ENCODE peak calls at places on chromosomes 4 and X, in nine cellular contexts. N is GM23248, I is HCT116, H is OCI-LY7, A is PC-3, T is neural progenitor cell, B is SK-N-SH, G is GM23338, V is hepatocyte. E is an unnamed sample.
A peak's percentile ranks its signal among the peaks of the same experiment; 100 is the strongest.

GRCh38 chr4:24975505-24975904 is 55.2 kb downstream of the LGI2 start:
- DNase-seq in B (no peak), I (no peak), A (no peak), T (no peak), G (no peak), H (no peak), N (no peak), V (no peak), E (no peak)

GRCh38 chr4:77358315-77358928 is 201.4 kb downstream of the CCNG2 start:
- DNase-seq in N (peak; percentile 71), A (peak; percentile 55), V (peak; percentile 71), G (peak; percentile 73), I (peak; percentile 16), H (peak; percentile 42), B (peak; percentile 42), T (peak; percentile 68), E (peak; percentile 43)

GRCh38 chr4:116866116-116866515 is 219.3 kb downstream of the TRAM1L1 start:
- DNase-seq in H (no peak), G (peak; percentile 33), I (no peak), N (no peak), T (no peak), B (no peak), A (no peak), V (no peak), E (no peak)

GRCh38 chr4:140666889-140667614 is 89.1 kb downstream of the TBC1D9 start:
- DNase-seq in H (no peak), N (no peak), A (no peak), I (no peak), V (no peak), B (no peak), T (no peak), G (no peak), E (peak; percentile 65)

GRCh38 chr4:67746797-67747495 is 7.2 kb downstream of the GNRHR start:
- DNase-seq in B (peak; percentile 17), A (peak; percentile 78), H (peak; percentile 67), T (peak; percentile 28), V (peak; percentile 52), I (peak; percentile 37), N (peak; percentile 67), G (peak; percentile 66), E (peak; percentile 48)

GRCh38 chrX:1535241-1536041 is 1.5 kb downstream of the P2RY8 start:
- DNase-seq in H (peak; percentile 80), V (no peak), A (no peak), I (no peak), B (no peak), G (no peak), N (no peak), T (no peak), E (peak; percentile 50)

GRCh38 chrX:68698955-68699354 is 51.5 kb downstream of the STARD8 start:
- DNase-seq in H (no peak), I (no peak), T (no peak), V (peak; percentile 41), N (no peak), A (no peak), B (no peak), G (no peak), E (no peak)

GRCh38 chrX:130083107-130083490 is 27.2 kb downstream of the ELF4 start:
- DNase-seq in G (peak; percentile 34), T (peak; percentile 14), A (no peak), H (no peak), I (no peak), V (no peak), B (no peak), N (no peak), E (no peak)

GRCh38 chr4:165359501-165359900 is 19.3 kb upstream of the CPE start:
- DNase-seq in A (no peak), I (no peak), V (no peak), G (no peak), B (no peak), N (peak; percentile 83), H (no peak), T (no peak), E (no peak)

GRCh38 chrX:55452825-55453124 is 848 bp downstream of the MAGEH1 start:
- DNase-seq in H (peak; percentile 3), I (no peak), N (no peak), V (no peak), B (peak; percentile 10), G (no peak), A (no peak), T (no peak), E (peak; percentile 20)

GRCh38 chrX:55451990-55452824 is at the start of gene MAGEH1:
- DNase-seq in V (peak; percentile 84), B (peak; percentile 74), I (no peak), N (peak; percentile 87), G (peak; percentile 69), A (peak; percentile 61), T (peak; percentile 73), H (peak; percentile 86), E (peak; percentile 86)

GRCh38 chrX:55451125-55451524 is 802 bp upstream of the MAGEH1 start:
- DNase-seq in A (no peak), T (no peak), B (no peak), H (no peak), N (peak; percentile 4), I (no peak), G (no peak), V (no peak), E (no peak)

GRCh38 chrX:55451626-55451989 is 319 bp upstream of the MAGEH1 start:
- DNase-seq in I (no peak), V (no peak), A (no peak), G (no peak), N (no peak), B (no peak), H (peak; percentile 1), T (no peak), E (no peak)

DNA sequence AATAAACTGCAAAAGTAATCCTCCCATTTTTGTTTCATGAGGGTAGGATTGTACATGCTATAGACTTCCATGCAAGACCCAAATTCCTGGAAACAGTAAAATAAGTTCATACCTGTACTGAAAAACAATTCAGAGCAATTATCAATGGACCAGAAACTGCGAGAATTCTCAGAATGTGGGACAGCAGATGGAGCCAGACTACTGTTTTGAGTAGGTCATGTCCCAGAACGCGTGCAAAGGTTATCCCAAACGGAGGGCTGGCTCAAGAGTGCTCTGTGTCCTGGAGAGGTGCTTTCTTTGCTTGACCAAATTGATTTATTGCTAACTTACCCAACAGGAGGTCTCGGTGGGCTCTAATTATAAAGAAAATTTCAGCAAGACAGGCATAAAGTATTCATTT is 1.7 kb upstream of the MAGEH1 start:
- DNase-seq in I (no peak), N (peak; percentile 35), B (no peak), G (peak; percentile 23), V (peak; percentile 16), A (peak; percentile 19), T (peak; percentile 33), H (no peak), E (peak; percentile 16)
- TF ChIP-seq EZH2phosphoT487 in I (no peak), N (no peak), B (no peak), G (no peak), V (no peak), A (no peak), T (no peak), H (no peak), E (no peak)

DNA sequence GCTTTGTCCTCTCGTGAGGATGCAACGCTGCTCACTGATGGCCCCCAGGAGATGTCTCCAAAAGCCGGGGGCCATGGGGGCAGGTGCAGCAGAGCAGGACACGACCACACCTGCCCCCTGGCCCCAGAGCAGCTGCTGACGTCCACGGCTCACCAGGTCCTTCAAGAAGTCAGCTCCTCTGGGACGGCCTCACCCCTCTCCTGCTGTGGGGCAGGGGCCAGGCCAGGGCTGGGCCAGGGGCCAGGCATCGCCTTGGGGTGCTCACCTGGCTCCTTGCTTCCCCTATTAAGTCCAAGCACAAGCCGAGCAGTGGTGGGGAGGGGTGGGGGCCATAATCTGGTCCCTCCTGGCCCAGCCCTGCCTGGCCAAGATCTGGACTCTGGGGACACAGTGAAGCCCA is 28.6 kb upstream of the MXD4 start:
- DNase-seq in V (peak; percentile 3), I (no peak), G (no peak), T (no peak), N (no peak), A (no peak), B (no peak), H (no peak), E (no peak)
- TF ChIP-seq EZH2phosphoT487 in V (no peak), I (no peak), G (no peak), T (no peak), N (no peak), A (no peak), B (no peak), H (no peak), E (no peak)

GRCh38 chrX:120380699-120381098 is 18.8 kb downstream of the ATP1B4 start:
- DNase-seq in I (peak; percentile 29), N (peak; percentile 15), T (peak; percentile 34), A (peak; percentile 41), B (no peak), G (peak; percentile 67), H (peak; percentile 74), V (peak; percentile 17), E (peak; percentile 62)
- TF ChIP-seq EZH2phosphoT487 in I (no peak), N (no peak), T (no peak), A (no peak), B (no peak), G (no peak), H (no peak), V (no peak), E (no peak)

GRCh38 chr4:150237110-150237852 is 159.0 kb downstream of the DCLK2 start:
- DNase-seq in T (no peak), I (peak; percentile 12), A (peak; percentile 84), G (no peak), V (peak; percentile 51), N (peak; percentile 95), H (no peak), B (no peak), E (no peak)
- TF ChIP-seq EZH2phosphoT487 in T (no peak), I (no peak), A (no peak), G (no peak), V (no peak), N (peak; percentile 36), H (no peak), B (no peak), E (no peak)

DNA sequence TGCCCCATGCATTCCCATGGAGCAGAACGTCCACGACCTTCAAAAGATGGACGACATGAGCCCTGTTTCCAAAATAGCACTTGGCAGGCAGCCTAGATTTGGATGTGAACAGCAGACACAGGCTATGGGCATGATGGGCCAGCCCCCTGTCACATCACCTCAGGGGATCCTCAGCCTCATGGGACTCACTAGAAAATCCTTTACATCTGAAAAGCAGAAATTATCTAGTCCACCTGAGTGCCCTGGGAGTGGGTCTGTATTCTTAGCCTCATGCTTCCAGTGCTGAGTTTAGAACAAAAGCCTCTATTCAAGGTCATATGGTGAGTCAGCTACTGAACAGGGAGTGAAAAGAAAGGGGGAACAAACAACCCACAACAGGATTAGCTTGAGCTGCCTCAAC is 35.8 kb downstream of the GRIA3 start:
- DNase-seq in I (no peak), N (peak; percentile 18), B (peak; percentile 27), G (peak; percentile 5), T (peak; percentile 13), H (no peak), A (no peak), V (no peak), E (no peak)
- TF ChIP-seq EZH2phosphoT487 in I (no peak), N (no peak), B (no peak), G (no peak), T (no peak), H (no peak), A (no peak), V (no peak), E (no peak)

GRCh38 chrX:71181558-71181909 is 36.9 kb downstream of the NLGN3 start:
- DNase-seq in N (peak; percentile 28), I (no peak), T (peak; percentile 18), A (no peak), B (peak; percentile 41), G (no peak), H (peak; percentile 57), V (no peak), E (peak; percentile 52)
- TF ChIP-seq EZH2phosphoT487 in N (no peak), I (no peak), T (no peak), A (no peak), B (no peak), G (no peak), H (no peak), V (no peak), E (no peak)